ENCODE peak calls at places on chromosome 1, in six cellular contexts. P, N, F, X, G and I are unnamed samples.

GRCh38 chr1:236516929-236517704 is 6.7 kb upstream of the LGALS8 start:
- DNase-seq in P (no peak), X (peak), F (no peak), N (no peak), G (no peak), I (no peak)

GRCh38 chr1:190179817-190180216 is 297.8 kb downstream of the BRINP3 start:
- DNase-seq in F (no peak), N (peak), G (no peak), P (no peak), X (peak), I (no peak)

GRCh38 chr1:191528275-191528674 is 630.0 kb upstream of the RGS18 start:
- DNase-seq in N (no peak), G (no peak), X (no peak), P (peak), F (no peak), I (no peak)

GRCh38 chr1:91755176-91755575 is 130.8 kb downstream of the TGFBR3 start:
- DNase-seq in F (no peak), N (no peak), G (no peak), P (no peak), X (peak), I (no peak)

GRCh38 chr1:209062081-209062480 is 521.4 kb upstream of the CAMK1G start:
- DNase-seq in F (no peak), X (no peak), P (no peak), G (no peak), N (no peak), I (no peak)

GRCh38 chr1:88946845-88947244 is 45.6 kb downstream of the KYAT3 start:
- DNase-seq in N (no peak), X (peak), G (no peak), F (no peak), P (no peak), I (no peak)

GRCh38 chr1:203569490-203570318 is 56.9 kb upstream of the ATP2B4 start:
- DNase-seq in N (no peak), G (no peak), F (no peak), X (no peak), P (no peak), I (no peak)

GRCh38 chr1:71307451-71307850 is 226.6 kb upstream of the ZRANB2 start:
- DNase-seq in P (no peak), F (no peak), X (peak), N (peak), G (no peak), I (no peak)

GRCh38 chr1:53625049-53625448 is 113.9 kb downstream of the GLIS1 start:
- DNase-seq in G (no peak), X (peak), N (peak), F (no peak), P (no peak), I (no peak)